ENCODE peak calls at places on chromosomes 1 and 21, in four cellular contexts. M, J, H and C are unnamed samples.

GRCh38 chr1:240831191-240831631 is 219.3 kb upstream of the GREM2 start:
- DNase-seq in H (no peak), M (no peak), J (peak; percentile 86), C (no peak)

GRCh38 chr21:28627261-28627660 is 365.4 kb downstream of the LTN1 start:
- DNase-seq in J (no peak), H (no peak), M (no peak), C (no peak)

GRCh38 chr1:119805746-119806145 is 5.5 kb downstream of the REG4 start:
- DNase-seq in J (no peak), M (no peak), H (no peak), C (no peak)

GRCh38 chr1:46643368-46643775 is 24.8 kb downstream of the ATPAF1 start:
- DNase-seq in M (no peak), H (peak; percentile 60), J (peak; percentile 98), C (no peak)

GRCh38 chr1:92184632-92185031 is 33.1 kb upstream of the C1orf146 start:
- DNase-seq in M (no peak), J (peak; percentile 50), H (no peak), C (no peak)

GRCh38 chr1:244545511-244545910 is 84.4 kb downstream of the CATSPERE start:
- DNase-seq in H (no peak), M (no peak), J (peak; percentile 44), C (no peak)

GRCh38 chr1:162689745-162690671 is 57.7 kb downstream of the DDR2 start:
- DNase-seq in M (no peak), H (no peak), J (peak; percentile 70), C (no peak)

GRCh38 chr1:153963850-153964331 is 554 bp upstream of the SLC39A1 start:
- DNase-seq in H (peak; percentile 86), J (peak; percentile 90), M (peak; percentile 85), C (no peak)

GRCh38 chr1:173603056-173603591 is at the start of gene SLC9C2:
- DNase-seq in J (no peak), H (peak; percentile 50), M (no peak), C (peak; percentile 3)

GRCh38 chr1:243396876-243397275 is 141.0 kb downstream of the SDCCAG8 start:
- DNase-seq in M (no peak), J (no peak), H (no peak), C (no peak)

GRCh38 chr1:233113713-233114028 is 163.3 kb downstream of the NTPCR start:
- DNase-seq in J (no peak), M (no peak), H (no peak), C (no peak)

GRCh38 chr21:30625449-30625848 is 5.0 kb downstream of the KRTAP20-4 start:
- DNase-seq in M (no peak), H (no peak), J (no peak), C (no peak)

GRCh38 chr1:91851130-91852010 is 34.6 kb downstream of the TGFBR3 start:
- DNase-seq in J (peak; percentile 83), H (peak; percentile 79), M (no peak), C (no peak)

GRCh38 chr1:65068202-65069011 is 79.6 kb upstream of the AK4 start:
- DNase-seq in H (peak; percentile 16), J (peak; percentile 7), M (no peak), C (peak; percentile 37)

GRCh38 chr1:84433253-84434080 is 35.2 kb downstream of the DNASE2B start:
- DNase-seq in J (peak; percentile 82), H (peak; percentile 74), M (peak; percentile 63), C (peak; percentile 76)

GRCh38 chr21:25350056-25350455 is 257.2 kb downstream of the MRPL39 start:
- DNase-seq in J (peak; percentile 78), M (peak; percentile 43), H (peak; percentile 12), C (no peak)

GRCh38 chr1:89954401-89954800 is 40.5 kb upstream of the ZNF326 start:
- DNase-seq in M (no peak), J (peak; percentile 31), H (no peak), C (no peak)

GRCh38 chr1:74246266-74246665 is 11.1 kb downstream of the TNNI3K start:
- DNase-seq in H (no peak), J (no peak), M (no peak), C (no peak)

GRCh38 chr1:75471245-75471644 is 139.7 kb downstream of the SLC44A5 start:
- DNase-seq in H (no peak), J (no peak), M (no peak), C (no peak)

GRCh38 chr1:89760496-89760895 is 60.3 kb upstream of the LRRC8D start:
- DNase-seq in J (no peak), H (no peak), M (no peak), C (no peak)

GRCh38 chr1:76268341-76268740 is 193.8 kb downstream of the ST6GALNAC3 start:
- DNase-seq in M (peak; percentile 64), H (no peak), J (no peak), C (peak; percentile 15)

GRCh38 chr1:66278260-66279046 is 255.5 kb upstream of the SGIP1 start:
- DNase-seq in J (no peak), M (no peak), H (no peak), C (peak; percentile 77)

GRCh38 chr1:39832294-39832693 is 43.6 kb upstream of the BMP8B start:
- DNase-seq in J (no peak), H (no peak), M (no peak), C (no peak)

GRCh38 chr1:48235652-48236051 is 13.1 kb downstream of the SLC5A9 start:
- DNase-seq in H (no peak), J (no peak), M (no peak), C (no peak)

DNA sequence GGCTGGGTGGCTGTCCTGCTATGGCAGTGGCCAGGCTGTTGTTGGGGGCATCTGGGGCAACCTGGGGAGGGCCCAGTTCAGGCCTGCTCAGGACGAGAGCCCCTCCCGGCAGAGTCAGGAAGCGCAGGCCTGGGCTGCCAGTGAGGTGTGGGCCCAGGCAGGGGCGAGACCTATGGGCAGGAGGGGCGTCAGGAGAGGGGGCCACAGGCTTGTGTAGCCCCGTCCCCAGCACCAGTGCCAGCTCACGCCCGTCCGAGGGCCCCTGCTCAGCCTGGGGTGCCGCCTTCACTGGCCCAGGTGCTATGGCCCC is 28.1 kb downstream of the ARHGEF16 start:
- DNase-seq in M (no peak), H (no peak), J (no peak), C (no peak)
- TF ChIP-seq CTCF in M (no peak), H (no peak), J (peak; percentile 52), C (peak; percentile 32)

DNA sequence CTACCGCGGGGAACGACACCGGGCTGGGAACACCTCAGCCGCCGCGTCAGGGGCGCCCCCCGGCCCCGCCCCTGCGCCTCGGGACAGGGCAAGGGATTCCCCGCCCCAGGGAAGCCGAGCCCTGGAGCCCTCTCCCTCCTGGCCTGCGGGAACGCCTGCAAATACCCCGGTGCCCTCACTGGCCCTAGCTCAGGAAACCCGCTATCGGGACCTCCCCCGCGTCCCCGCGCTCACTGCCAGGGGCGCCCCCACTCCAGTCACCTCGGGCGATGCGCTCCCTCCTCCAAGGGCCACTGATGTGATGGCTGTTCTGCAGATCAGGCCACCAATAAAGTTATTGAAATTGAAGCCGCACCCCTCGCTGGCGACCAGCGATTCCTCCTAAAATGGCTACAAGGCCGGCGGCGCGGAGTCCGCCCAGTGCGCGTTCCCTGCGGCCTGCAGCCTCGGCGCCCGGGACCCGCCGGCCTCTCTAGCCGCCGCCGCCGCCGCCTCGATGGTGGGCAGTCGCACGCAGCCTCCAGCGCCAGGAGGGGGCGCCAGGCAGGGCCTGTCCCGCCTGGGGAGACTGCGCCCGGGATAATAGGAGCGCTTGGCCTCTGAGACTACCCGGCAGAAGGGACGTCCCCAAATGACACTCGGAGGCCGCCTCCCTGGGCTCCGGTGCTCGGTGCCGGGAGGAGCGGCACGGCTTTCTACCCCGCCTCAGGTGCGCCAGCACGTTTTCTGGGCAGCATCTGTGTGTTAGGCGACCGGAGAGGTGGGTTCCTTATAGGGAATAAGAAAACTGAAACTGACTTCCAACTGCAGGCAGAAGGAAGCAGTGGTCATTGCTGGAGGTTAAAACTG is at the start of gene PRKAB2:
- DNase-seq in H (peak; percentile 97), M (peak; percentile 97), J (peak; percentile 97), C (peak; percentile 97)
- TF ChIP-seq EZH2phosphoT487 in H (no peak), M (no peak), J (no peak), C (no peak)

DNA sequence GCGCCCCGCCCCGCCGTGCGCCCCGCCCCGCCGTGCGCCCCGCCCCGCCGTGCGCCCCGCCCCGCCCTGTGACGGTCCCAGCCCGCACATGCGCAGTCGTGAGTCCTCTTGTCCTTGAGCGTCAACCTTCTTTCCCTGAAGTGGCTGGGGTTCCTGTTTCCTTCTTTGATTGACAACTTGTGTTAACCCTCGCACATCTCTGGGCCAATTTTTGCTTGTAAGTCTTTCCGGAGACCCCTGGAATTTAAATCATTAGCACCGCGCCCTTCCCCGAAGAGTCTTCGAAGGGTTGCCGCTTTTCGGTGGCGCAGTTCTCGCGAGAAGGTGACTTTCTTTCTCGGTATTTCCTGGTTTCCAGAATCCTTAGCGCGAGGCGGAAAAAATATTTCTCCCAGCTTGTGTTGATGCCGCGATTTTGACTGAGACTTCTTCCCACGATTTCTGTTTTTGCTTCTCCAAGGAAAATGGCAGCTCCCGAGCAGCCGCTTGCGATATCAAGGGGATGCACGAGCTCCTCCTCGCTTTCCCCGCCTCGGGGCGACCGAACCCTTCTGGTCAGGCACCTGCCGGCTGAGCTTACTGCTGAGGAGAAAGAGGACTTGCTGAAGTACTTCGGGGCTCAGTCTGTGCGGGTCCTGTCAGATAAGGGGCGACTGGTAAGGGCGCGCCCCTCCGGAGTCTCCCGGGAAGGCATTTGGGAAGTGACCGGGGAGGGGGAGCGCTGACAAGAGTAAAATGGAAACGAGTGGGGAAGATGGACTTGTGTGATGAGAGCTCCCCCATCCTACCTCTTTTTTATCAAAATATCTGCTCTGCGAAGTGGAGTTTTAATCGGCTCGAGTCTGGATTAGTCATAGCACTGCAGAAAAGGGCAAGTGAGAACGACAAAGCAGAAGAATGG is at the start of gene RNPC3:
- DNase-seq in M (peak; percentile 92), H (peak; percentile 94), J (peak; percentile 88), C (peak; percentile 90)
- TF ChIP-seq CTCF in M (peak; percentile 27), H (peak; percentile 4), J (no peak), C (peak; percentile 36)

GRCh38 chr1:43866201-43866600 is 67.4 kb upstream of the ARTN start:
- DNase-seq in M (no peak), H (no peak), J (no peak), C (no peak)

GRCh38 chr1:43870306-43870705 is 63.3 kb upstream of the ARTN start:
- DNase-seq in M (no peak), H (no peak), J (no peak), C (no peak)

GRCh38 chr1:43868741-43869067 is 64.9 kb upstream of the ARTN start:
- DNase-seq in H (peak; percentile 62), M (no peak), J (no peak), C (no peak)

GRCh38 chr1:43864111-43865045 is 69.2 kb upstream of the ARTN start:
- DNase-seq in J (no peak), M (no peak), H (no peak), C (no peak)

DNA sequence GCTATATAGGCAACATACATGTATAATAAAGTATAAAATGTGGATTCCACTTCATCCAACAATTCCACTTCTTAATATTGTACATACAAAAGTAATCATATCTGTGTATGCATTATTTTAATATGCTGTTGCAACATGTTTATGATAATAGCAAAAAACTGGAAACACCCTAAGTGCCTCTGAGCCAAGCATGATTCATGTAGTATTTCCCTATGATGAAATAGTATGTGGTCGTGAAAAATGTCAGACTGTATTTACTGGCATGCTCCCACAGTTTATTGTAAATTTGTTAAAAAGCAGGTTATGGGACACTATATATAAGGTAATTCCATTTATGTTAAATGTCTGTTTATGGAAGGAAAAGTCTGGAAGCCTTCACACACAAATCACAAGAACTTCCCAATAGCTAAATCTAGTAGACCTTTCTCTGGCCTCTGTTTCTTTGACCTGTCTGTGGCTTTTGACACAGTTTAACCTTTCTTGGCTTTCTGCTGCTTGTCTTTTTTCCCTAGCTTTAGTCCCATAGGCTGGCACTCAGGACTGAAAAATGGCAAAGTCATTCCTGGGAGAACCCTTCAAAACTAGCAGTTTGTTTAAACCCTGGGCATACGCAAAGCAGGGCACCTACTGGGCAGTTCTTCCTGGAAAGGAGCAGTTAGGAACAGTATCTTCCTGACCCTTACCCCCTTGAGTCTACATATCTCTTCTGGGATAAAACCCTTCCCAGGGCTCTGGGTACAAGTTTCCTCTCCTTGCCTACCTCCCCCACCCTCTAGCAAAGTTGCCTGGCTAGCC is 65.5 kb upstream of the ARTN start:
- DNase-seq in H (no peak), J (peak; percentile 60), M (no peak), C (no peak)
- TF ChIP-seq EZH2phosphoT487 in H (no peak), J (no peak), M (no peak), C (no peak)

GRCh38 chr1:152495066-152495675 is 15.4 kb upstream of the LCE5A start:
- DNase-seq in J (peak; percentile 58), H (no peak), M (no peak), C (no peak)
- TF ChIP-seq CTCF in J (peak; percentile 84), H (no peak), M (no peak), C (no peak)